ENCODE peak calls at places on chromosomes 12 and 14, in nine cellular contexts. E is neural progenitor cell, J is H4, S is LoVo, G is heart left ventricle, C is fibroblast of lung, U is NCI-H2081, Y is psoas muscle, F is GF-D8. L is an unnamed sample.

GRCh38 chr14:89337161-89337560 is 79.9 kb downstream of the FOXN3 start:
- DNase-seq in S (no peak), F (no peak), C (no peak), U (no peak), Y (no peak), J (no peak), G (no peak), E (peak), L (no peak)

GRCh38 chr14:92491782-92492181 is 21.8 kb upstream of the RIN3 start:
- DNase-seq in J (no peak), Y (no peak), G (no peak), S (no peak), U (no peak), C (no peak), F (no peak), E (no peak), L (no peak)

GRCh38 chr12:13817131-13817530 is 164.3 kb downstream of the GRIN2B start:
- DNase-seq in S (no peak), C (no peak), U (no peak), F (no peak), G (no peak), Y (peak), J (no peak), E (peak), L (peak)

GRCh38 chr14:77111021-77111420 is 13.0 kb downstream of the CIPC start:
- DNase-seq in E (peak), F (no peak), J (no peak), G (no peak), S (no peak), Y (no peak), U (no peak), C (no peak), L (no peak)

GRCh38 chr14:68405959-68406358 is 386.9 kb downstream of the ZFP36L1 start:
- DNase-seq in C (peak), G (no peak), Y (no peak), J (no peak), E (no peak), S (no peak), F (no peak), U (no peak), L (no peak)

GRCh38 chr12:110923692-110924334 is 3.4 kb upstream of the MYL2 start:
- DNase-seq in E (no peak), J (no peak), G (no peak), S (no peak), F (no peak), U (no peak), C (no peak), Y (no peak), L (no peak)

GRCh38 chr12:78473136-78473535 is 391.4 kb upstream of the SYT1 start:
- DNase-seq in E (no peak), F (no peak), Y (no peak), G (no peak), U (no peak), C (peak), J (no peak), S (no peak), L (no peak)

GRCh38 chr12:102871014-102871413 is 46.0 kb downstream of the PAH start:
- DNase-seq in C (no peak), S (no peak), Y (no peak), E (no peak), U (no peak), F (no peak), G (no peak), J (no peak), L (no peak)

GRCh38 chr14:53180272-53181221 is 27.4 kb upstream of the DDHD1 start:
- DNase-seq in Y (no peak), F (no peak), J (peak), S (no peak), U (no peak), G (no peak), C (peak), E (peak), L (no peak)

GRCh38 chr14:95504135-95505029 is 12.1 kb downstream of the SYNE3 start:
- DNase-seq in C (peak), U (no peak), Y (no peak), E (no peak), S (no peak), G (no peak), J (no peak), F (no peak), L (no peak)

GRCh38 chr14:33767721-33768457 is 183.0 kb downstream of the EGLN3 start:
- DNase-seq in E (no peak), Y (no peak), S (no peak), U (no peak), G (no peak), C (no peak), F (no peak), J (no peak), L (no peak)

GRCh38 chr12:15629108-15629507 is 160.1 kb downstream of the EPS8 start:
- DNase-seq in E (peak), G (peak), Y (peak), U (no peak), F (no peak), S (peak), J (peak), C (peak), L (peak)

GRCh38 chr14:20848955-20849570 is 42.1 kb upstream of the RNASE3 start:
- DNase-seq in G (no peak), S (no peak), J (no peak), C (no peak), E (peak), Y (no peak), U (no peak), F (no peak), L (no peak)

GRCh38 chr12:14834502-14834901 is 8.8 kb downstream of the ART4 start:
- DNase-seq in J (no peak), E (no peak), S (no peak), Y (no peak), G (no peak), F (no peak), U (no peak), C (no peak), L (no peak)

GRCh38 chr12:25089738-25090137 is 105.2 kb downstream of the DNAI7 start:
- DNase-seq in C (no peak), J (peak), F (no peak), Y (no peak), E (no peak), S (no peak), U (no peak), G (no peak), L (no peak)

L was measured in Right ventricle myocardium superior.